ENCODE peak calls at places on chromosomes 13 and 19, in six cellular contexts. M is left ventricle myocardium superior, O is cortex of kidney, T is NCI-H1694 treated with DMSO at 0.1 percent for 48 hours, X is HS-5, Z is T-helper 17 cell. G is an unnamed sample.

GRCh38 chr19:35403116-35403760 is 32.4 kb downstream of the GPR42 start:
- DNase-seq in Z (no peak), O (no peak), X (no peak), M (no peak), T (no peak), G (no peak)

GRCh38 chr13:28301839-28302238 is 163.5 kb downstream of the PAN3 start:
- DNase-seq in T (no peak), M (no peak), X (no peak), O (no peak), Z (no peak), G (no peak)

GRCh38 chr13:40026174-40026585 is 370.7 kb downstream of the COG6 start:
- DNase-seq in T (no peak), Z (no peak), O (no peak), X (no peak), M (no peak), G (no peak)

GRCh38 chr13:87889241-87889640 is 218.1 kb downstream of the SLITRK5 start:
- DNase-seq in X (no peak), T (no peak), Z (no peak), M (no peak), O (no peak), G (no peak)

GRCh38 chr13:114064516-114065140 is 67.8 kb downstream of the RASA3 start:
- DNase-seq in X (no peak), Z (no peak), T (no peak), M (peak; percentile 54), O (no peak), G (peak; percentile 59)

GRCh38 chr13:27182844-27183497 is 11.4 kb upstream of the USP12 start:
- DNase-seq in T (no peak), X (peak; percentile 69), Z (no peak), O (no peak), M (peak; percentile 66), G (peak; percentile 76)

GRCh38 chr19:57560049-57560491 is 407 bp upstream of the ZNF550 start:
- DNase-seq in X (no peak), O (no peak), T (no peak), M (peak; percentile 62), Z (no peak), G (peak; percentile 59)

GRCh38 chr19:55289117-55289796 is 5.5 kb downstream of the BRSK1 start:
- DNase-seq in X (no peak), O (no peak), Z (no peak), M (no peak), T (no peak), G (no peak)

GRCh38 chr13:44815507-44816074 is 173.7 kb downstream of the NUFIP1 start:
- DNase-seq in T (no peak), Z (no peak), M (no peak), O (no peak), X (peak; percentile 76), G (peak; percentile 28)

GRCh38 chr19:54792814-54793213 is 10.6 kb upstream of the KIR2DL4 start:
- DNase-seq in O (no peak), M (no peak), T (no peak), Z (no peak), X (no peak), G (no peak)

GRCh38 chr13:113918981-113919646 is 54.8 kb downstream of the C13orf46 start:
- DNase-seq in M (no peak), X (no peak), Z (no peak), O (no peak), T (no peak), G (no peak)

GRCh38 chr19:44747739-44748425 is 626 bp upstream of the BCL3 start:
- DNase-seq in Z (no peak), X (no peak), O (no peak), T (peak; percentile 63), M (peak; percentile 80), G (peak; percentile 83)

GRCh38 chr19:7953060-7953459 is 9.6 kb upstream of the TIMM44 start:
- DNase-seq in T (no peak), M (no peak), X (no peak), O (no peak), Z (no peak), G (no peak)

GRCh38 chr13:45909089-45909488 is 57.5 kb upstream of the SIAH3 start:
- DNase-seq in T (no peak), X (no peak), O (no peak), M (no peak), Z (no peak), G (no peak)

GRCh38 chr13:87498681-87499080 is 172.5 kb upstream of the SLITRK5 start:
- DNase-seq in Z (no peak), T (no peak), O (no peak), X (no peak), M (no peak), G (no peak)

GRCh38 chr19:4025317-4025716 is 17.8 kb downstream of the PIAS4 start:
- DNase-seq in X (no peak), M (no peak), Z (no peak), O (no peak), T (no peak), G (no peak)

GRCh38 chr13:31898383-31899071 is 133.0 kb upstream of the FRY start:
- DNase-seq in X (no peak), M (no peak), O (no peak), Z (no peak), T (no peak), G (no peak)

GRCh38 chr13:36420437-36420891 is 11.8 kb upstream of the CCNA1 start:
- DNase-seq in O (no peak), Z (no peak), T (peak; percentile 67), M (peak; percentile 47), X (no peak), G (peak; percentile 64)